ENCODE peak calls at places on chromosomes 6 and 20, in five cellular contexts. One of them, this sample, is unnamed.

GRCh38 chr20:19026121-19026878 is 186.1 kb upstream of the SLC24A3 start:
- DNase-seq in fibroblast of lung: no peak
- DNase-seq in PC-9: no peak
- DNase-seq in GM23338: no peak
- DNase-seq in HCT116: no peak
- DNase-seq in this sample: no peak

GRCh38 chr6:113461153-113461897 is 395.8 kb upstream of the MARCKS start:
- DNase-seq in fibroblast of lung: peak; percentile 65
- DNase-seq in PC-9: no peak
- DNase-seq in GM23338: peak; percentile 35
- DNase-seq in HCT116: no peak
- DNase-seq in this sample: no peak

GRCh38 chr20:11117808-11118528 is 444.2 kb upstream of the JAG1 start:
- DNase-seq in fibroblast of lung: peak; percentile 95
- DNase-seq in PC-9: no peak
- DNase-seq in HCT116: peak; percentile 27
- DNase-seq in GM23338: no peak
- DNase-seq in this sample: peak; percentile 99

GRCh38 chr6:44663860-44664584 is 276.5 kb downstream of the CDC5L start:
- DNase-seq in PC-9: no peak
- DNase-seq in fibroblast of lung: no peak
- DNase-seq in GM23338: no peak
- DNase-seq in HCT116: no peak
- DNase-seq in this sample: no peak

GRCh38 chr20:62321978-62322377 is 19.2 kb downstream of the ADRM1 start:
- DNase-seq in GM23338: no peak
- DNase-seq in HCT116: no peak
- DNase-seq in PC-9: no peak
- DNase-seq in fibroblast of lung: no peak
- DNase-seq in this sample: no peak

GRCh38 chr20:57857969-57858368 is 148.2 kb upstream of the PMEPA1 start:
- DNase-seq in HCT116: no peak
- DNase-seq in PC-9: no peak
- DNase-seq in fibroblast of lung: no peak
- DNase-seq in GM23338: no peak
- DNase-seq in this sample: peak; percentile 35

GRCh38 chr6:136066005-136066404 is 184.1 kb downstream of the MTFR2 start:
- DNase-seq in fibroblast of lung: peak; percentile 41
- DNase-seq in PC-9: no peak
- DNase-seq in GM23338: no peak
- DNase-seq in HCT116: no peak
- DNase-seq in this sample: peak; percentile 51

GRCh38 chr20:47985092-47985850 is 200.0 kb upstream of the SULF2 start:
- DNase-seq in GM23338: peak; percentile 68
- DNase-seq in HCT116: no peak
- DNase-seq in PC-9: peak; percentile 89
- DNase-seq in fibroblast of lung: peak; percentile 79
- DNase-seq in this sample: peak; percentile 25

GRCh38 chr6:134249759-134250602 is 67.9 kb downstream of the SGK1 start:
- DNase-seq in fibroblast of lung: peak; percentile 85
- DNase-seq in HCT116: no peak
- DNase-seq in GM23338: no peak
- DNase-seq in PC-9: no peak
- DNase-seq in this sample: no peak

GRCh38 chr6:104527761-104528415 is 331.8 kb downstream of the HACE1 start:
- DNase-seq in HCT116: no peak
- DNase-seq in GM23338: peak; percentile 62
- DNase-seq in fibroblast of lung: peak; percentile 25
- DNase-seq in PC-9: no peak
- DNase-seq in this sample: peak; percentile 27

GRCh38 chr20:18852318-18852717 is 38.7 kb downstream of the SCP2D1 start:
- DNase-seq in HCT116: no peak
- DNase-seq in fibroblast of lung: no peak
- DNase-seq in PC-9: no peak
- DNase-seq in GM23338: no peak
- DNase-seq in this sample: peak; percentile 67

GRCh38 chr20:1334761-1335160 is 5.8 kb upstream of the SDCBP2 start:
- DNase-seq in PC-9: no peak
- DNase-seq in GM23338: peak; percentile 36
- DNase-seq in HCT116: peak; percentile 27
- DNase-seq in fibroblast of lung: no peak
- DNase-seq in this sample: peak; percentile 50

GRCh38 chr6:32664827-32665362 is 1.6 kb downstream of the HLA-DQB1 start:
- DNase-seq in GM23338: peak; percentile 65
- DNase-seq in fibroblast of lung: no peak
- DNase-seq in PC-9: no peak
- DNase-seq in HCT116: no peak
- DNase-seq in this sample: peak; percentile 67

GRCh38 chr6:153301602-153302001 is 170.5 kb upstream of the RGS17 start:
- DNase-seq in HCT116: no peak
- DNase-seq in fibroblast of lung: no peak
- DNase-seq in GM23338: peak; percentile 64
- DNase-seq in PC-9: no peak
- DNase-seq in this sample: no peak

GRCh38 chr6:157172088-157172768 is 151.1 kb downstream of the TMEM242 start:
- DNase-seq in PC-9: no peak
- DNase-seq in HCT116: no peak
- DNase-seq in GM23338: no peak
- DNase-seq in fibroblast of lung: no peak
- DNase-seq in this sample: no peak

GRCh38 chr6:76438768-76439167 is 366.3 kb upstream of the IMPG1 start:
- DNase-seq in HCT116: no peak
- DNase-seq in fibroblast of lung: no peak
- DNase-seq in PC-9: no peak
- DNase-seq in GM23338: no peak
- DNase-seq in this sample: no peak

GRCh38 chr20:444862-445426 is 17.4 kb downstream of the TBC1D20 start:
- DNase-seq in PC-9: no peak
- DNase-seq in HCT116: no peak
- DNase-seq in fibroblast of lung: peak; percentile 40
- DNase-seq in GM23338: no peak
- DNase-seq in this sample: no peak

GRCh38 chr20:44166477-44166876 is 20.5 kb downstream of the JPH2 start:
- DNase-seq in fibroblast of lung: peak; percentile 76
- DNase-seq in PC-9: peak; percentile 82
- DNase-seq in GM23338: no peak
- DNase-seq in HCT116: no peak
- DNase-seq in this sample: no peak

GRCh38 chr20:20641783-20642182 is 70.7 kb downstream of the RALGAPA2 start:
- DNase-seq in HCT116: no peak
- DNase-seq in fibroblast of lung: no peak
- DNase-seq in PC-9: no peak
- DNase-seq in GM23338: no peak
- DNase-seq in this sample: no peak

GRCh38 chr6:39118921-39119320 is 3.9 kb upstream of the SAYSD1 start:
- DNase-seq in PC-9: no peak
- DNase-seq in HCT116: no peak
- DNase-seq in GM23338: no peak
- DNase-seq in fibroblast of lung: no peak
- DNase-seq in this sample: no peak

GRCh38 chr6:118295336-118295735 is 252.8 kb upstream of the PLN start:
- DNase-seq in PC-9: no peak
- DNase-seq in HCT116: no peak
- DNase-seq in fibroblast of lung: no peak
- DNase-seq in GM23338: no peak
- DNase-seq in this sample: no peak

GRCh38 chr6:130598021-130598989 is 228.9 kb upstream of the SMLR1 start:
- DNase-seq in HCT116: no peak
- DNase-seq in PC-9: no peak
- DNase-seq in GM23338: no peak
- DNase-seq in fibroblast of lung: peak; percentile 64
- DNase-seq in this sample: peak; percentile 42

GRCh38 chr6:127023001-127023778 is 95.3 kb upstream of the RSPO3 start:
- DNase-seq in GM23338: no peak
- DNase-seq in HCT116: no peak
- DNase-seq in PC-9: no peak
- DNase-seq in fibroblast of lung: no peak
- DNase-seq in this sample: no peak

GRCh38 chr20:42889517-42889916 is 300.2 kb downstream of the PTPRT start:
- DNase-seq in GM23338: no peak
- DNase-seq in fibroblast of lung: no peak
- DNase-seq in HCT116: no peak
- DNase-seq in PC-9: no peak
- DNase-seq in this sample: no peak

GRCh38 chr6:158648682-158649131 is 1.1 kb upstream of the SYTL3 start:
- DNase-seq in GM23338: no peak
- DNase-seq in HCT116: no peak
- DNase-seq in PC-9: peak; percentile 70
- DNase-seq in fibroblast of lung: peak; percentile 96
- DNase-seq in this sample: peak; percentile 90

GRCh38 chr20:13684566-13685222 is 46.0 kb upstream of the TASP1 start:
- DNase-seq in fibroblast of lung: no peak
- DNase-seq in HCT116: no peak
- DNase-seq in GM23338: no peak
- DNase-seq in PC-9: no peak
- DNase-seq in this sample: no peak

GRCh38 chr6:56729719-56730118 is 87.0 kb upstream of the DST start:
- DNase-seq in GM23338: no peak
- DNase-seq in PC-9: no peak
- DNase-seq in fibroblast of lung: peak; percentile 90
- DNase-seq in HCT116: no peak
- DNase-seq in this sample: peak; percentile 76

GRCh38 chr6:105499928-105500327 is 97.0 kb upstream of the PREP start:
- DNase-seq in fibroblast of lung: no peak
- DNase-seq in GM23338: no peak
- DNase-seq in HCT116: no peak
- DNase-seq in PC-9: no peak
- DNase-seq in this sample: peak; percentile 77

GRCh38 chr20:63074631-63075030 is 67.9 kb upstream of the BHLHE23 start:
- DNase-seq in PC-9: no peak
- DNase-seq in fibroblast of lung: no peak
- DNase-seq in HCT116: no peak
- DNase-seq in GM23338: no peak
- DNase-seq in this sample: no peak

DNA sequence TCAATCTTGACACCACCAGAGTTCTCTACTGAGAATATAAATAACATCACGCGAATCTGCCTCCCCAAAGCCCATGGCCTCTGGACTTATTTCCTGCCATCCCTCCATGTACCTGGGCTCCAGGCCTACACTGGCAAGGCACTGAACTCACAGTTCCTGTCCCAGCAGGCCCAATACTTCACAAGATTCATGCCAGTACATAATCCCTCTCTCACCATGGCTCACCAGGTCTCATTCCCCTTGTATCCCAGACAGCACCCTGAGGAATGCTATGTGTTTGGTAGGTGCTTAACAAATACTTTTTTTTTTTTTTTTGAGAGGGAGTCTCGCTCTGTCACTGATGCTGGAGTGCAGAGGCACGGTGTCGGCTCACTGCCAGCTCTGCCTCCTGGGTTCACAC is 1.9 kb downstream of the KIF16B start:
- DNase-seq in PC-9: no peak
- DNase-seq in HCT116: no peak
- DNase-seq in fibroblast of lung: no peak
- DNase-seq in GM23338: no peak
- DNase-seq in this sample: peak; percentile 35
- H3K4me2 ChIP-seq in PC-9: no peak overlapping the region
- H3K4me2 ChIP-seq in HCT116: no peak overlapping the region
- H3K4me2 ChIP-seq in fibroblast of lung: no peak overlapping the region
- H3K4me2 ChIP-seq in GM23338: no peak overlapping the region
- H3K4me2 ChIP-seq in this sample: peak overlapping the region; percentile 95

GRCh38 chr6:16757332-16757731 is 3.9 kb downstream of the ATXN1 start:
- DNase-seq in PC-9: no peak
- DNase-seq in fibroblast of lung: no peak
- DNase-seq in GM23338: no peak
- DNase-seq in HCT116: no peak
- DNase-seq in this sample: no peak

GRCh38 chr6:16759646-16760535 is 1.4 kb downstream of the ATXN1 start:
- DNase-seq in GM23338: peak; percentile 78
- DNase-seq in fibroblast of lung: peak; percentile 89
- DNase-seq in HCT116: no peak
- DNase-seq in PC-9: peak; percentile 51
- DNase-seq in this sample: peak; percentile 89

GRCh38 chr6:16759181-16759645 is 2.0 kb downstream of the ATXN1 start:
- DNase-seq in fibroblast of lung: peak; percentile 47
- DNase-seq in GM23338: peak; percentile 17
- DNase-seq in PC-9: peak; percentile 42
- DNase-seq in HCT116: no peak
- DNase-seq in this sample: peak; percentile 19

GRCh38 chr6:16756660-16757270 is 4.5 kb downstream of the ATXN1 start:
- DNase-seq in GM23338: no peak
- DNase-seq in PC-9: peak; percentile 51
- DNase-seq in HCT116: no peak
- DNase-seq in fibroblast of lung: no peak
- DNase-seq in this sample: peak; percentile 9

GRCh38 chr6:16758163-16758975 is 2.9 kb downstream of the ATXN1 start:
- DNase-seq in GM23338: peak; percentile 51
- DNase-seq in PC-9: no peak
- DNase-seq in fibroblast of lung: peak; percentile 58
- DNase-seq in HCT116: no peak
- DNase-seq in this sample: peak; percentile 9
- TF ChIP-seq EZH2 in GM23338: no peak
- TF ChIP-seq EZH2 in PC-9: no peak
- TF ChIP-seq EZH2 in fibroblast of lung: no peak
- TF ChIP-seq EZH2 in HCT116: no peak
- TF ChIP-seq EZH2 in this sample: no peak

DNA sequence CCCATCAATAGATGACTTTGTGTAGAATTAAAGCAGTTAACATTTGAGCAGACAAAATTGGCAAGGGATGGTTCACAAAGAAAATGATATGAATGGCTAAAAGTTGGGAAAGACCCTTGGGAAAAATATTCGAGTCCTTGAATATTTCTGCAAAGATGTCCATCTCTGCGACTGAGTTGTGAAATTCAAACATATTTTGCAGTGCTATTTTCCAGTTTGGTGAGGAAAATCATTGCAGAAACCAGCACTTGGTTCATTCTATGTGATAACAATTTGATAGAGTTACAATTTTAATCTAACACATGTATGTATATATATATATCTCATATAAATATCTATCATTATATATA is 6.1 kb upstream of the PRELID3B start:
- DNase-seq in PC-9: no peak
- DNase-seq in GM23338: no peak
- DNase-seq in fibroblast of lung: no peak
- DNase-seq in HCT116: no peak
- DNase-seq in this sample: no peak
- H3K4me2 ChIP-seq in PC-9: peak overlapping the region; percentile 73
- H3K4me2 ChIP-seq in GM23338: no peak overlapping the region
- H3K4me2 ChIP-seq in fibroblast of lung: peak overlapping the region; percentile 64
- H3K4me2 ChIP-seq in HCT116: no peak overlapping the region
- H3K4me2 ChIP-seq in this sample: no peak overlapping the region

GRCh38 chr20:33783256-33783655 is 27.9 kb upstream of the CHMP4B start:
- DNase-seq in fibroblast of lung: no peak
- DNase-seq in HCT116: no peak
- DNase-seq in PC-9: no peak
- DNase-seq in GM23338: no peak
- DNase-seq in this sample: no peak

GRCh38 chr20:33783818-33784217 is 27.3 kb upstream of the CHMP4B start:
- DNase-seq in fibroblast of lung: no peak
- DNase-seq in GM23338: no peak
- DNase-seq in PC-9: no peak
- DNase-seq in HCT116: no peak
- DNase-seq in this sample: no peak

GRCh38 chr20:33784225-33784624 is 26.9 kb upstream of the CHMP4B start:
- DNase-seq in GM23338: peak; percentile 60
- DNase-seq in HCT116: no peak
- DNase-seq in fibroblast of lung: no peak
- DNase-seq in PC-9: no peak
- DNase-seq in this sample: no peak

GRCh38 chr20:33781945-33782344 is 29.2 kb upstream of the CHMP4B start:
- DNase-seq in HCT116: no peak
- DNase-seq in fibroblast of lung: no peak
- DNase-seq in PC-9: peak; percentile 56
- DNase-seq in GM23338: no peak
- DNase-seq in this sample: no peak

GRCh38 chr20:33781133-33781532 is 30.0 kb upstream of the CHMP4B start:
- DNase-seq in GM23338: no peak
- DNase-seq in PC-9: no peak
- DNase-seq in fibroblast of lung: no peak
- DNase-seq in HCT116: no peak
- DNase-seq in this sample: no peak
- TF ChIP-seq EZH2 in GM23338: no peak
- TF ChIP-seq EZH2 in PC-9: no peak
- TF ChIP-seq EZH2 in fibroblast of lung: no peak
- TF ChIP-seq EZH2 in HCT116: no peak
- TF ChIP-seq EZH2 in this sample: no peak

This sample was measured in mammary epithelial cell.